ENCODE peak calls at places on chromosomes 13 and 19, in four cellular contexts. Q, S, H and K are unnamed samples.

GRCh38 chr13:42656136-42656535 is 82.2 kb downstream of the TNFSF11 start:
- DNase-seq in Q (no peak), S (no peak), H (no peak), K (no peak)

GRCh38 chr19:16233836-16234551 is 36.3 kb downstream of the AP1M1 start:
- DNase-seq in Q (no peak), S (no peak), H (no peak), K (no peak)

GRCh38 chr19:34504809-34505291 is 23.3 kb downstream of the WTIP start:
- DNase-seq in Q (no peak), S (no peak), H (no peak), K (no peak)

GRCh38 chr19:57708641-57709354 is at the start of gene ZNF154:
- DNase-seq in Q (peak; percentile 56), S (no peak), H (no peak), K (no peak)

GRCh38 chr13:100490692-100491091 is 97.9 kb downstream of the GGACT start:
- DNase-seq in Q (no peak), S (no peak), H (no peak), K (no peak)

GRCh38 chr13:93227906-93228801 is 1.5 kb downstream of the GPC6 start:
- DNase-seq in Q (peak; percentile 13), S (no peak), H (peak; percentile 82), K (no peak)

GRCh38 chr19:33394006-33394722 is 20.7 kb downstream of the CEBPG start:
- DNase-seq in Q (peak; percentile 18), S (no peak), H (no peak), K (peak; percentile 76)

GRCh38 chr13:71240906-71241305 is 626.1 kb downstream of the DACH1 start:
- DNase-seq in Q (no peak), S (no peak), H (no peak), K (no peak)

GRCh38 chr19:41328157-41328817 is 18.3 kb downstream of the CCDC97 start:
- DNase-seq in Q (no peak), S (no peak), H (peak; percentile 21), K (no peak)

GRCh38 chr19:4922530-4923378 is 13.5 kb downstream of the UHRF1 start:
- DNase-seq in Q (no peak), S (no peak), H (no peak), K (peak; percentile 67)

GRCh38 chr19:15948223-15949058 is at the start of gene OR10H4:
- DNase-seq in Q (no peak), S (no peak), H (no peak), K (no peak)

GRCh38 chr13:67120872-67121531 is 109.1 kb downstream of the PCDH9 start:
- DNase-seq in Q (no peak), S (no peak), H (peak; percentile 40), K (no peak)

GRCh38 chr19:30464162-30464561 is 92.0 kb downstream of the ZNF536 start:
- DNase-seq in Q (no peak), S (no peak), H (no peak), K (no peak)

GRCh38 chr19:16338470-16339360 is 14.1 kb downstream of the KLF2 start:
- DNase-seq in Q (peak; percentile 70), S (peak; percentile 59), H (no peak), K (peak; percentile 30)

GRCh38 chr19:46607441-46607841 is 6.3 kb downstream of the CALM3 start:
- DNase-seq in Q (no peak), S (no peak), H (no peak), K (no peak)

GRCh38 chr13:32829676-32830091 is 186.5 kb upstream of the KL start:
- DNase-seq in Q (no peak), S (no peak), H (no peak), K (no peak)

GRCh38 chr13:71320452-71320851 is 546.6 kb downstream of the DACH1 start:
- DNase-seq in Q (no peak), S (no peak), H (peak; percentile 3), K (no peak)

GRCh38 chr13:92640936-92641335 is 585.7 kb upstream of the GPC6 start:
- DNase-seq in Q (no peak), S (no peak), H (no peak), K (no peak)

GRCh38 chr13:111204438-111205177 is 89.5 kb downstream of the ARHGEF7 start:
- DNase-seq in Q (no peak), S (no peak), H (peak; percentile 19), K (peak; percentile 41)

GRCh38 chr19:34220472-34221063 is 33.8 kb upstream of the GARRE1 start:
- DNase-seq in Q (no peak), S (no peak), H (peak; percentile 84), K (peak; percentile 40)

GRCh38 chr13:33033361-33033812 is 17.2 kb downstream of the KL start:
- DNase-seq in Q (no peak), S (no peak), H (no peak), K (peak; percentile 57)

GRCh38 chr13:102687520-102687919 is 7.3 kb downstream of the METTL21C start:
- DNase-seq in Q (no peak), S (no peak), H (no peak), K (no peak)

GRCh38 chr13:101945435-101945834 is 456.4 kb downstream of the FGF14 start:
- DNase-seq in Q (no peak), S (no peak), H (peak; percentile 0), K (no peak)

GRCh38 chr13:51557875-51558604 is 26.2 kb upstream of the WDFY2 start:
- DNase-seq in Q (no peak), S (no peak), H (no peak), K (peak; percentile 40)

GRCh38 chr19:39024875-39025641 is 7.3 kb downstream of the FBXO27 start:
- DNase-seq in Q (no peak), S (no peak), H (peak; percentile 52), K (no peak)

GRCh38 chr13:75550159-75550567 is 572 bp downstream of the UCHL3 start:
- DNase-seq in Q (no peak), S (no peak), H (peak; percentile 74), K (no peak)

GRCh38 chr13:113598481-113598880 is 13.9 kb downstream of the TFDP1 start:
- DNase-seq in Q (no peak), S (no peak), H (no peak), K (no peak)

GRCh38 chr19:11264452-11265176 is 2.3 kb upstream of the DOCK6 start:
- DNase-seq in Q (no peak), S (peak; percentile 8), H (peak; percentile 31), K (no peak)

GRCh38 chr13:112894423-112894672 is 74.7 kb upstream of the MCF2L start:
- DNase-seq in Q (no peak), S (no peak), H (no peak), K (no peak)

GRCh38 chr13:112960671-112961070 is 8.3 kb upstream of the MCF2L start:
- DNase-seq in Q (no peak), S (no peak), H (no peak), K (no peak)

GRCh38 chr19:39053276-39054090 is 21.1 kb upstream of the FBXO27 start:
- DNase-seq in Q (no peak), S (no peak), H (no peak), K (no peak)

GRCh38 chr13:112710855-112711527 is 21.2 kb downstream of the ATP11A start:
- DNase-seq in Q (no peak), S (no peak), H (no peak), K (no peak)

GRCh38 chr13:44142540-44142867 is 231.1 kb upstream of the SERP2 start:
- DNase-seq in Q (no peak), S (no peak), H (no peak), K (no peak)

GRCh38 chr13:95924389-95924994 is 128.7 kb downstream of the UGGT2 start:
- DNase-seq in Q (no peak), S (no peak), H (no peak), K (peak; percentile 61)

GRCh38 chr19:6375411-6376010 is at the start of gene PSPN:
- DNase-seq in Q (no peak), S (no peak), H (no peak), K (no peak)

GRCh38 chr13:50213526-50213925 is 198.3 kb downstream of the KCNRG start:
- DNase-seq in Q (no peak), S (no peak), H (no peak), K (no peak)

GRCh38 chr13:26482451-26483197 is 74.9 kb upstream of the WASF3 start:
- DNase-seq in Q (peak; percentile 62), S (peak; percentile 23), H (peak; percentile 59), K (peak; percentile 82)

GRCh38 chr19:49489601-49490167 is 2.3 kb downstream of the RPL13A start:
- DNase-seq in Q (no peak), S (no peak), H (peak; percentile 81), K (peak; percentile 67)

GRCh38 chr19:51124729-51125128 is at the start of gene SIGLEC9:
- DNase-seq in Q (no peak), S (no peak), H (no peak), K (peak; percentile 69)

GRCh38 chr13:108915095-108915633 is 285.8 kb downstream of the MYO16 start:
- DNase-seq in Q (no peak), S (no peak), H (peak; percentile 40), K (peak; percentile 37)
- TF ChIP-seq SPI1 in Q (no peak), S (no peak), H (no peak), K (no peak)

GRCh38 chr19:28943651-28944050 is 269.3 kb downstream of the UQCRFS1 start:
- DNase-seq in Q (no peak), S (no peak), H (peak; percentile 42), K (no peak)

GRCh38 chr19:28941833-28942232 is 271.1 kb downstream of the UQCRFS1 start:
- DNase-seq in Q (no peak), S (no peak), H (no peak), K (no peak)

GRCh38 chr19:28940751-28941500 is 272.0 kb downstream of the UQCRFS1 start:
- DNase-seq in Q (no peak), S (no peak), H (no peak), K (no peak)
- TF ChIP-seq SPI1 in Q (no peak), S (no peak), H (no peak), K (no peak)

GRCh38 chr13:106922384-106922783 is 354.4 kb upstream of the ARGLU1 start:
- DNase-seq in Q (no peak), S (no peak), H (no peak), K (no peak)

GRCh38 chr13:106919093-106919492 is 351.2 kb upstream of the ARGLU1 start:
- DNase-seq in Q (no peak), S (no peak), H (no peak), K (no peak)

GRCh38 chr13:106917673-106918652 is 350.0 kb upstream of the ARGLU1 start:
- DNase-seq in Q (peak; percentile 74), S (no peak), H (peak; percentile 35), K (peak; percentile 65)

GRCh38 chr13:106917024-106917491 is 349.1 kb upstream of the ARGLU1 start:
- DNase-seq in Q (no peak), S (no peak), H (no peak), K (no peak)

GRCh38 chr13:106919638-106920037 is 351.7 kb upstream of the ARGLU1 start:
- DNase-seq in Q (no peak), S (no peak), H (no peak), K (no peak)
- TF ChIP-seq SPI1 in Q (no peak), S (no peak), H (no peak), K (no peak)

GRCh38 chr13:84927442-84928169 is 871.6 kb downstream of the SLITRK6 start:
- DNase-seq in Q (no peak), S (no peak), H (no peak), K (no peak)

GRCh38 chr13:84925443-84925842 is 873.8 kb downstream of the SLITRK6 start:
- DNase-seq in Q (no peak), S (no peak), H (no peak), K (no peak)
- TF ChIP-seq SPI1 in Q (no peak), S (no peak), H (no peak), K (no peak)

GRCh38 chr19:661427-662196 is 1.4 kb downstream of the RNF126 start:
- DNase-seq in Q (peak; percentile 79), S (no peak), H (peak; percentile 55), K (no peak)
- TF ChIP-seq SPI1 in Q (peak; percentile 25), S (peak; percentile 11), H (peak; percentile 1), K (no peak)